ENCODE peak calls at places on chromosome 6, in four cellular contexts. K is NCI-H460; X is tibial nerve; Q is CD8-positive, alpha-beta T cell. J is an unnamed sample.

GRCh38 chr6:170423814-170424633 is 117.5 kb downstream of the FAM120B start:
- DNase-seq in K (no peak), X (no peak), Q (no peak), J (no peak)

GRCh38 chr6:169253341-169253740 is 305 bp downstream of the THBS2 start:
- DNase-seq in K (no peak), X (no peak), Q (no peak), J (peak)

GRCh38 chr6:1916334-1916985 is 306.7 kb downstream of the FOXC1 start:
- DNase-seq in K (no peak), X (no peak), Q (no peak), J (peak)

GRCh38 chr6:97668716-97669115 is 385.7 kb upstream of the MMS22L start:
- DNase-seq in K (no peak), X (no peak), Q (no peak), J (peak)

GRCh38 chr6:150336299-150336698 is 32.5 kb upstream of the IYD start:
- DNase-seq in K (no peak), X (no peak), Q (no peak), J (peak)

GRCh38 chr6:159700970-159701369 is 7.9 kb upstream of the SOD2 start:
- DNase-seq in K (peak), X (no peak), Q (no peak), J (peak)

GRCh38 chr6:149834513-149835481 is 29.4 kb downstream of the LRP11 start:
- DNase-seq in K (peak), X (peak), Q (peak), J (peak)

GRCh38 chr6:17589402-17590116 is 10.5 kb upstream of the FAM8A1 start:
- DNase-seq in K (no peak), X (no peak), Q (no peak), J (peak)

GRCh38 chr6:139398658-139399057 is 24.2 kb upstream of the CITED2 start:
- DNase-seq in K (no peak), X (no peak), Q (no peak), J (no peak)

GRCh38 chr6:32298632-32299336 is 72.9 kb downstream of the TSBP1 start:
- DNase-seq in K (no peak), X (no peak), Q (no peak), J (peak)

GRCh38 chr6:168920289-168920688 is 333.4 kb downstream of the THBS2 start:
- DNase-seq in K (no peak), X (no peak), Q (no peak), J (no peak)

GRCh38 chr6:112626468-112627082 is 279.4 kb downstream of the RFPL4B start:
- DNase-seq in K (no peak), X (no peak), Q (no peak), J (peak)

GRCh38 chr6:55276745-55277627 is 50.3 kb upstream of the GFRAL start:
- DNase-seq in K (peak), X (no peak), Q (no peak), J (peak)

GRCh38 chr6:89208551-89208950 is 8.6 kb downstream of the GABRR1 start:
- DNase-seq in K (no peak), X (no peak), Q (no peak), J (no peak)

GRCh38 chr6:3250278-3250677 is 8.5 kb upstream of the PSMG4 start:
- DNase-seq in K (no peak), X (no peak), Q (no peak), J (no peak)

GRCh38 chr6:43952746-43953145 is 174.5 kb downstream of the MRPL14 start:
- DNase-seq in K (no peak), X (no peak), Q (peak), J (peak)

GRCh38 chr6:31057426-31058003 is 47.2 kb downstream of the MUC22 start:
- DNase-seq in K (no peak), X (no peak), Q (no peak), J (peak)

GRCh38 chr6:3382399-3383279 is 74.2 kb downstream of the SLC22A23 start:
- DNase-seq in K (no peak), X (no peak), Q (no peak), J (peak)

GRCh38 chr6:53048431-53049195 is 16.6 kb upstream of the FBXO9 start:
- DNase-seq in K (no peak), X (no peak), Q (no peak), J (peak)

GRCh38 chr6:158517581-158517980 is 42.3 kb upstream of the TMEM181 start:
- DNase-seq in K (no peak), X (no peak), Q (peak), J (no peak)

GRCh38 chr6:10989587-10989986 is 54.5 kb downstream of the ELOVL2 start:
- DNase-seq in K (no peak), X (no peak), Q (no peak), J (no peak)

GRCh38 chr6:5084192-5084786 is 852 bp upstream of the PPP1R3G start:
- DNase-seq in K (no peak), X (no peak), Q (no peak), J (no peak)

GRCh38 chr6:90000864-90001731 is 106.8 kb downstream of the GJA10 start:
- DNase-seq in K (no peak), X (no peak), Q (no peak), J (peak)

GRCh38 chr6:90156861-90157260 is 139.8 kb downstream of the BACH2 start:
- DNase-seq in K (no peak), X (no peak), Q (peak), J (no peak)

GRCh38 chr6:118768904-118769325 is 117.5 kb upstream of the CEP85L start:
- DNase-seq in K (no peak), X (no peak), Q (peak), J (no peak)

GRCh38 chr6:150053450-150053849 is 15.5 kb downstream of the ULBP3 start:
- DNase-seq in K (no peak), X (no peak), Q (no peak), J (no peak)

GRCh38 chr6:129719692-129720091 is 9.7 kb upstream of the ARHGAP18 start:
- DNase-seq in K (no peak), X (no peak), Q (no peak), J (no peak)